ENCODE peak calls at places on chromosomes 5 and 9, in four cellular contexts. One of them, this sample, is unnamed.
A peak's percentile ranks its signal among the peaks of the same experiment; 100 is the strongest.

GRCh38 chr5:34751807-34752736 is 86.9 kb upstream of the TTC23L start:
- DNase-seq in endothelial cell: no peak
- DNase-seq in Caki2: no peak
- DNase-seq in retina: no peak
- DNase-seq in this sample: no peak

GRCh38 chr9:81671880-81672280 is 17.5 kb downstream of the TLE1 start:
- DNase-seq in endothelial cell: no peak
- DNase-seq in Caki2: no peak
- DNase-seq in retina: no peak
- DNase-seq in this sample: no peak

GRCh38 chr5:25387949-25388348 is 743.2 kb upstream of the CDH10 start:
- DNase-seq in endothelial cell: no peak
- DNase-seq in Caki2: no peak
- DNase-seq in retina: no peak
- DNase-seq in this sample: no peak

GRCh38 chr9:132571806-132572600 is 10.4 kb upstream of the BARHL1 start:
- DNase-seq in endothelial cell: no peak
- DNase-seq in Caki2: no peak
- DNase-seq in retina: no peak
- DNase-seq in this sample: no peak

GRCh38 chr9:128554155-128554862 is 1.9 kb downstream of the SPTAN1 start:
- DNase-seq in endothelial cell: peak; percentile 45
- DNase-seq in Caki2: peak; percentile 43
- DNase-seq in retina: peak; percentile 49
- DNase-seq in this sample: peak; percentile 89

GRCh38 chr5:149123211-149123610 is 18.1 kb upstream of the ABLIM3 start:
- DNase-seq in endothelial cell: no peak
- DNase-seq in Caki2: no peak
- DNase-seq in retina: no peak
- DNase-seq in this sample: no peak

GRCh38 chr9:70406446-70406862 is 8.0 kb downstream of the KLF9 start:
- DNase-seq in endothelial cell: no peak
- DNase-seq in Caki2: no peak
- DNase-seq in retina: no peak
- DNase-seq in this sample: no peak

GRCh38 chr5:43711496-43711895 is 108.5 kb downstream of the NNT start:
- DNase-seq in endothelial cell: no peak
- DNase-seq in Caki2: peak; percentile 29
- DNase-seq in retina: no peak
- DNase-seq in this sample: peak; percentile 38

GRCh38 chr9:93237535-93237934 is 53.6 kb downstream of the WNK2 start:
- DNase-seq in endothelial cell: no peak
- DNase-seq in Caki2: no peak
- DNase-seq in retina: no peak
- DNase-seq in this sample: no peak

GRCh38 chr9:116494815-116495634 is 192.1 kb upstream of the TRIM32 start:
- DNase-seq in endothelial cell: peak; percentile 27
- DNase-seq in Caki2: no peak
- DNase-seq in retina: peak; percentile 24
- DNase-seq in this sample: no peak

GRCh38 chr5:74631088-74631960 is 9.2 kb downstream of the ENC1 start:
- DNase-seq in endothelial cell: no peak
- DNase-seq in Caki2: peak; percentile 66
- DNase-seq in retina: no peak
- DNase-seq in this sample: peak; percentile 79

GRCh38 chr9:23291001-23291400 is 535.0 kb downstream of the ELAVL2 start:
- DNase-seq in endothelial cell: no peak
- DNase-seq in Caki2: no peak
- DNase-seq in retina: peak; percentile 54
- DNase-seq in this sample: no peak

GRCh38 chr5:32279786-32280185 is 33.0 kb downstream of the MTMR12 start:
- DNase-seq in endothelial cell: no peak
- DNase-seq in Caki2: no peak
- DNase-seq in retina: no peak
- DNase-seq in this sample: no peak

GRCh38 chr5:98514106-98514665 is 259.3 kb upstream of the RGMB start:
- DNase-seq in endothelial cell: no peak
- DNase-seq in Caki2: no peak
- DNase-seq in retina: no peak
- DNase-seq in this sample: no peak

GRCh38 chr5:179264641-179265528 is 80.4 kb downstream of the ADAMTS2 start:
- DNase-seq in endothelial cell: no peak
- DNase-seq in Caki2: no peak
- DNase-seq in retina: no peak
- DNase-seq in this sample: no peak

GRCh38 chr9:114035221-114035844 is 42.8 kb downstream of the AMBP start:
- DNase-seq in endothelial cell: no peak
- DNase-seq in Caki2: no peak
- DNase-seq in retina: no peak
- DNase-seq in this sample: no peak